ENCODE peak calls at places on chromosome 11, in eight cellular contexts. U, L, F, C, X, V, M and J are unnamed samples.

GRCh38 chr11:64268687-64269379 is 15.6 kb downstream of the BAD start:
- DNase-seq in X (peak), C (no peak), F (peak), L (peak), V (peak), M (peak), U (peak), J (peak)

GRCh38 chr11:77672276-77672675 is 34.7 kb upstream of the CLNS1A start:
- DNase-seq in F (no peak), L (peak), X (peak), M (peak), C (no peak), U (peak), V (peak), J (no peak)

GRCh38 chr11:92357344-92357743 is 132.7 kb downstream of the FAT3 start:
- DNase-seq in U (no peak), V (no peak), X (no peak), L (no peak), F (no peak), C (no peak), M (no peak), J (peak)

GRCh38 chr11:134754196-134754822 is 342.3 kb upstream of the B3GAT1 start:
- DNase-seq in F (no peak), V (no peak), X (no peak), U (no peak), C (no peak), L (no peak), M (no peak), J (no peak)

GRCh38 chr11:27061078-27061477 is 20.5 kb downstream of the BBOX1 start:
- DNase-seq in L (no peak), F (no peak), X (no peak), M (no peak), C (no peak), V (no peak), U (no peak), J (no peak)

GRCh38 chr11:118672865-118673264 is 6.6 kb downstream of the TREH start:
- DNase-seq in F (no peak), L (no peak), V (no peak), C (no peak), M (no peak), X (no peak), U (no peak), J (no peak)

GRCh38 chr11:2798951-2799761 is 86.4 kb downstream of the CDKN1C start:
- DNase-seq in X (peak), M (no peak), L (no peak), V (peak), F (peak), C (no peak), U (no peak), J (no peak)

GRCh38 chr11:877565-877964 is 33.0 kb downstream of the CHID1 start:
- DNase-seq in L (no peak), F (no peak), U (no peak), C (no peak), M (peak), V (no peak), X (no peak), J (peak)

GRCh38 chr11:63846897-63847296 is 8.0 kb downstream of the MARK2 start:
- DNase-seq in X (no peak), V (no peak), C (no peak), L (no peak), U (no peak), F (no peak), M (no peak), J (no peak)

GRCh38 chr11:132644511-132644910 is 887.8 kb downstream of the OPCML start:
- DNase-seq in X (no peak), V (no peak), C (no peak), L (no peak), F (no peak), U (no peak), M (no peak), J (no peak)

GRCh38 chr11:75577198-75577597 is 15.1 kb downstream of the SERPINH1 start:
- DNase-seq in M (peak), V (peak), L (peak), C (no peak), U (no peak), F (peak), X (peak), J (no peak)

GRCh38 chr11:79269923-79270322 is 170.9 kb downstream of the TENM4 start:
- DNase-seq in L (no peak), U (no peak), C (no peak), V (no peak), X (no peak), F (no peak), M (no peak), J (no peak)

GRCh38 chr11:115505165-115505564 is 950 bp upstream of the CADM1 start:
- DNase-seq in U (no peak), V (no peak), F (no peak), C (no peak), X (no peak), L (no peak), M (no peak), J (no peak)

GRCh38 chr11:65301491-65302329 is 13.0 kb upstream of the CDC42EP2 start:
- DNase-seq in U (peak), X (no peak), F (no peak), L (no peak), M (peak), C (no peak), V (peak), J (no peak)

GRCh38 chr11:75161506-75161905 is 10.6 kb downstream of the SLCO2B1 start:
- DNase-seq in L (no peak), U (peak), X (no peak), M (no peak), C (no peak), F (no peak), V (no peak), J (no peak)

GRCh38 chr11:82854242-82854641 is 46.0 kb downstream of the PRCP start:
- DNase-seq in F (no peak), C (no peak), M (peak), L (peak), V (peak), U (no peak), X (no peak), J (no peak)

GRCh38 chr11:126194121-126194543 is 17.3 kb downstream of the RPUSD4 start:
- DNase-seq in C (no peak), V (peak), L (peak), X (peak), U (peak), F (peak), M (peak), J (peak)

GRCh38 chr11:109426442-109426841 is 4.5 kb downstream of the C11orf87 start:
- DNase-seq in C (no peak), M (no peak), U (no peak), F (no peak), V (no peak), L (no peak), X (no peak), J (peak)

GRCh38 chr11:63888170-63889086 is 28.5 kb downstream of the RCOR2 start:
- DNase-seq in X (peak), U (peak), C (peak), M (peak), F (peak), L (peak), V (peak), J (peak)

GRCh38 chr11:134098566-134099184 is 29.8 kb downstream of the JAM3 start:
- DNase-seq in F (no peak), U (no peak), L (no peak), M (no peak), V (no peak), C (no peak), X (no peak), J (peak)

GRCh38 chr11:72642815-72643511 is 31.3 kb downstream of the PDE2A start:
- DNase-seq in V (peak), L (no peak), F (peak), U (peak), M (peak), C (peak), X (peak), J (no peak)

GRCh38 chr11:27239305-27239942 is 123.6 kb downstream of the CCDC34 start:
- DNase-seq in V (peak), X (no peak), U (no peak), M (peak), C (no peak), F (no peak), L (no peak), J (no peak)

GRCh38 chr11:83923961-83924360 is 637.8 kb upstream of the CCDC90B start:
- DNase-seq in X (no peak), C (no peak), L (no peak), M (no peak), F (no peak), V (no peak), U (no peak), J (no peak)

GRCh38 chr11:8787372-8787771 is 104.8 kb downstream of the RPL27A start:
- DNase-seq in V (peak), F (no peak), C (no peak), M (no peak), L (no peak), U (no peak), X (no peak), J (no peak)

DNA sequence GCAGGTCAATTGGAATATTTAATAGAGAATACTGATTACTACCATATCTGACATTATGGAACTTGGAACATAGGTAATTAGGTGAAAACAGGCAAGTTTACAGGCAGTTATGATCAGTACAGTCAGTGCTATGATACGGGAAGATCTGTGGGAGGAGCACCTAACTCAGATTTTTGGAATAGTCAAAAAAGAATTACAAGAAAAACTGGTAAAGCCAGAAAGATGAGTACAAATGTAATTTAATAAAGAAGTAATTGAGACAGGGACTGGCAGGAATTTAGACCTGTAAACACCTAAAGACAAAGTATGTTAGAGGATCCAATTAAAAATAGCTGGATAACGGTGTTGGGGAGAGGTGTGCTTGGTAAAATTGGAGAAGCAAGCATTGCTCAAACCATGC is 206.5 kb upstream of the ANO5 start:
- DNase-seq in X (no peak), L (no peak), U (no peak), C (no peak), F (no peak), M (no peak), V (no peak), J (no peak)
- TF ChIP-seq CTCF in X (no peak), L (no peak), U (no peak), C (no peak), F (no peak), M (no peak), V (no peak), J (no peak)

GRCh38 chr11:91136631-91137030 is 913.8 kb upstream of the CHORDC1 start:
- DNase-seq in U (no peak), C (no peak), L (no peak), F (no peak), X (no peak), V (peak), M (no peak), J (peak)
- TF ChIP-seq CTCF in U (no peak), C (no peak), L (no peak), F (no peak), X (no peak), V (no peak), M (no peak), J (no peak)

DNA sequence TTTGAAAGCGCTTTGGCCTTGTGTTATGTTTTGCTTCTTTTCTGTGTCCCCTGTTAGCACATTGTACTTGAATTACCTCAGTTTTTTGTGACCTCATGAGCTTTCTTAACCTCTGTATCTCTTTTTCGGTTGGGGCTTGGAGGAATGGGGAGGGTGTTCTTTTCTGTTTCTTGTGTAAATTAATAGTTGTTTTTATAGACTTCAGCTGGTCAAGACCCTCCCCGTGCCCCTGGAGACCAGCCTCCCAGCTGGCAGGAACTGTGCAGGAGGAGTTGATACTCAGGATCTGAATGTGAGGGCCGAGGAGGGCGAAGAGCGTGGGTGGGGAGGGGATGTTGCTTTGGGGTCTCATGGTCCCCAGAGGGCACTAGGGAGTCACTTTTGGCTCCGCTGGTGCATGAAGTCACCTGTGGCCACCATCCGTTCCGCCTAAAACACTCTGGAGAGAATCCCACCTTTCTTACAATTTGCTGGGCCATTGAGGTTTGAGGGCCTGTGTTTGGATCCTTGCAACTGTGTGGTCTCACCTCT is 44.3 kb upstream of the NNMT start:
- DNase-seq in M (no peak), U (no peak), V (no peak), L (no peak), X (no peak), C (peak), F (no peak), J (no peak)
- TF ChIP-seq CTCF in M (no peak), U (no peak), V (no peak), L (no peak), X (no peak), C (no peak), F (no peak), J (no peak)

GRCh38 chr11:107916671-107917241 is 11.5 kb upstream of the RAB39A start:
- DNase-seq in C (peak), F (peak), M (peak), L (no peak), X (peak), V (no peak), U (peak), J (peak)
- TF ChIP-seq CTCF in C (peak), F (peak), M (peak), L (peak), X (peak), V (peak), U (peak), J (peak)

GRCh38 chr11:25838918-25839611 is 492.9 kb upstream of the ANO3 start:
- DNase-seq in X (no peak), C (no peak), U (no peak), F (no peak), V (no peak), L (no peak), M (no peak), J (peak)
- TF ChIP-seq CTCF in X (no peak), C (no peak), U (no peak), F (no peak), V (no peak), L (no peak), M (no peak), J (peak)